ENCODE peak calls at places on chromosomes 5 and 9, in six cellular contexts. One of them, this sample, is unnamed. For H3K4me1 and H3K9me3, the result is how much of the 10 kb centered on the place peaks cover.

GRCh38 chr9:109114670-109115069 is 5.1 kb downstream of the TMEM245 start:
- DNase-seq in A549: no peak
- DNase-seq in CD4-positive, CD25-positive, alpha-beta regulatory T cell: no peak
- DNase-seq in Peyer's patch: no peak
- DNase-seq in CD4-positive, alpha-beta memory T cell: no peak
- DNase-seq in transverse colon: no peak
- DNase-seq in this sample: no peak

GRCh38 chr9:117487555-117488175 is 72.8 kb upstream of the ASTN2 start:
- DNase-seq in transverse colon: peak
- DNase-seq in CD4-positive, CD25-positive, alpha-beta regulatory T cell: peak
- DNase-seq in A549: peak
- DNase-seq in Peyer's patch: peak
- DNase-seq in CD4-positive, alpha-beta memory T cell: peak
- DNase-seq in this sample: no peak

GRCh38 chr5:150022163-150022540 is 21.6 kb downstream of the HMGXB3 start:
- DNase-seq in Peyer's patch: no peak
- DNase-seq in transverse colon: no peak
- DNase-seq in CD4-positive, alpha-beta memory T cell: no peak
- DNase-seq in CD4-positive, CD25-positive, alpha-beta regulatory T cell: no peak
- DNase-seq in A549: peak
- DNase-seq in this sample: no peak

GRCh38 chr5:956941-957729 is 51.5 kb upstream of the NKD2 start:
- DNase-seq in Peyer's patch: no peak
- DNase-seq in CD4-positive, CD25-positive, alpha-beta regulatory T cell: peak
- DNase-seq in CD4-positive, alpha-beta memory T cell: no peak
- DNase-seq in transverse colon: no peak
- DNase-seq in A549: peak
- DNase-seq in this sample: no peak

GRCh38 chr9:2021731-2022130 is 6.6 kb downstream of the SMARCA2 start:
- DNase-seq in CD4-positive, alpha-beta memory T cell: no peak
- DNase-seq in CD4-positive, CD25-positive, alpha-beta regulatory T cell: no peak
- DNase-seq in Peyer's patch: no peak
- DNase-seq in transverse colon: no peak
- DNase-seq in A549: no peak
- DNase-seq in this sample: no peak

GRCh38 chr5:137374110-137374853 is 124.8 kb downstream of the SPOCK1 start:
- DNase-seq in A549: no peak
- DNase-seq in CD4-positive, CD25-positive, alpha-beta regulatory T cell: no peak
- DNase-seq in CD4-positive, alpha-beta memory T cell: no peak
- DNase-seq in Peyer's patch: no peak
- DNase-seq in transverse colon: no peak
- DNase-seq in this sample: no peak

GRCh38 chr5:81425569-81425968 is 31.6 kb upstream of the ACOT12 start:
- DNase-seq in CD4-positive, CD25-positive, alpha-beta regulatory T cell: peak
- DNase-seq in CD4-positive, alpha-beta memory T cell: peak
- DNase-seq in transverse colon: no peak
- DNase-seq in Peyer's patch: no peak
- DNase-seq in A549: peak
- DNase-seq in this sample: peak

GRCh38 chr9:138008081-138008841 is 130.7 kb downstream of the CACNA1B start:
- DNase-seq in A549: no peak
- DNase-seq in CD4-positive, CD25-positive, alpha-beta regulatory T cell: no peak
- DNase-seq in Peyer's patch: peak
- DNase-seq in CD4-positive, alpha-beta memory T cell: no peak
- DNase-seq in transverse colon: no peak
- DNase-seq in this sample: no peak

GRCh38 chr5:131848662-131849061 is 51.8 kb upstream of the FNIP1 start:
- DNase-seq in CD4-positive, alpha-beta memory T cell: no peak
- DNase-seq in A549: no peak
- DNase-seq in transverse colon: no peak
- DNase-seq in Peyer's patch: no peak
- DNase-seq in CD4-positive, CD25-positive, alpha-beta regulatory T cell: no peak
- DNase-seq in this sample: no peak

GRCh38 chr5:158058208-158058607 is 199.3 kb upstream of the CLINT1 start:
- DNase-seq in Peyer's patch: no peak
- DNase-seq in CD4-positive, CD25-positive, alpha-beta regulatory T cell: no peak
- DNase-seq in A549: no peak
- DNase-seq in transverse colon: no peak
- DNase-seq in CD4-positive, alpha-beta memory T cell: no peak
- DNase-seq in this sample: no peak

GRCh38 chr9:108784998-108785397 is 70.8 kb downstream of the ACTL7B start:
- DNase-seq in CD4-positive, alpha-beta memory T cell: no peak
- DNase-seq in A549: no peak
- DNase-seq in Peyer's patch: no peak
- DNase-seq in transverse colon: no peak
- DNase-seq in CD4-positive, CD25-positive, alpha-beta regulatory T cell: no peak
- DNase-seq in this sample: no peak

GRCh38 chr5:79759848-79760247 is 70.2 kb downstream of the CMYA5 start:
- DNase-seq in CD4-positive, alpha-beta memory T cell: no peak
- DNase-seq in Peyer's patch: no peak
- DNase-seq in CD4-positive, CD25-positive, alpha-beta regulatory T cell: no peak
- DNase-seq in A549: no peak
- DNase-seq in transverse colon: no peak
- DNase-seq in this sample: no peak

GRCh38 chr5:36657563-36657995 is 51.2 kb downstream of the SLC1A3 start:
- DNase-seq in CD4-positive, CD25-positive, alpha-beta regulatory T cell: no peak
- DNase-seq in transverse colon: no peak
- DNase-seq in CD4-positive, alpha-beta memory T cell: no peak
- DNase-seq in A549: peak
- DNase-seq in Peyer's patch: peak
- DNase-seq in this sample: no peak

GRCh38 chr5:141683596-141684161 is 1.6 kb upstream of the ARAP3 start:
- DNase-seq in CD4-positive, alpha-beta memory T cell: no peak
- DNase-seq in CD4-positive, CD25-positive, alpha-beta regulatory T cell: no peak
- DNase-seq in Peyer's patch: no peak
- DNase-seq in transverse colon: no peak
- DNase-seq in A549: no peak
- DNase-seq in this sample: no peak

GRCh38 chr9:24500761-24501160 is 44.9 kb downstream of the IZUMO3 start:
- DNase-seq in transverse colon: no peak
- DNase-seq in CD4-positive, CD25-positive, alpha-beta regulatory T cell: no peak
- DNase-seq in A549: no peak
- DNase-seq in Peyer's patch: no peak
- DNase-seq in CD4-positive, alpha-beta memory T cell: no peak
- DNase-seq in this sample: no peak

GRCh38 chr9:24498632-24499031 is 47.1 kb downstream of the IZUMO3 start:
- DNase-seq in A549: no peak
- DNase-seq in CD4-positive, CD25-positive, alpha-beta regulatory T cell: no peak
- DNase-seq in Peyer's patch: no peak
- DNase-seq in transverse colon: no peak
- DNase-seq in CD4-positive, alpha-beta memory T cell: no peak
- DNase-seq in this sample: no peak

GRCh38 chr9:24502548-24502947 is 43.1 kb downstream of the IZUMO3 start:
- DNase-seq in transverse colon: no peak
- DNase-seq in Peyer's patch: no peak
- DNase-seq in CD4-positive, CD25-positive, alpha-beta regulatory T cell: no peak
- DNase-seq in CD4-positive, alpha-beta memory T cell: no peak
- DNase-seq in A549: no peak
- DNase-seq in this sample: no peak

DNA sequence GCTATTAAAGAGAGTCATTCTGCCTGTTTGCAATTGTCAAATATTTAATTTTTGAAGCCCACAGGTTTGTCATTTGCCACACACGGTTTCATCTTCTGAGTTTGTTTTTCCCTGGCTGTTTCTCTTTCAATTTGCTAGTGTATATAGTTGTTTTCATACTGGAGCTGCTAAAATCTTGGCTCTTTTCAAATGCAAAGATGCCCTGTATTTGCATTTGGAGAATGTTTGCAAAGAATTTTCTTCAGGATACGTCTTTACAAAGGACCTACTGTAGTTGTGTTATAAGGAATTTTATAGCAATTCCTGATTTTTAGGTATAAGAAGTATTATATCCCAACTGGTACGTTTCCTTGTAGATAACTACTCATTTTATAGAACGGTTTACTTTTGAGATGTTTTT is 48.0 kb downstream of the IZUMO3 start:
- DNase-seq in Peyer's patch: no peak
- DNase-seq in transverse colon: no peak
- DNase-seq in CD4-positive, CD25-positive, alpha-beta regulatory T cell: no peak
- DNase-seq in CD4-positive, alpha-beta memory T cell: no peak
- DNase-seq in A549: no peak
- DNase-seq in this sample: no peak
- H3K4me1 ChIP-seq in Peyer's patch: under half
- H3K4me1 ChIP-seq in transverse colon: under half
- H3K4me1 ChIP-seq in CD4-positive, CD25-positive, alpha-beta regulatory T cell: under half
- H3K4me1 ChIP-seq in CD4-positive, alpha-beta memory T cell: under half
- H3K4me1 ChIP-seq in A549: under half
- H3K4me1 ChIP-seq in this sample: under half

GRCh38 chr5:96905864-96906263 is 29.6 kb downstream of the ERAP2 start:
- DNase-seq in Peyer's patch: no peak
- DNase-seq in A549: no peak
- DNase-seq in transverse colon: no peak
- DNase-seq in CD4-positive, alpha-beta memory T cell: no peak
- DNase-seq in CD4-positive, CD25-positive, alpha-beta regulatory T cell: no peak
- DNase-seq in this sample: no peak

GRCh38 chr5:96909435-96909834 is 26.4 kb upstream of the LNPEP start:
- DNase-seq in transverse colon: no peak
- DNase-seq in A549: no peak
- DNase-seq in CD4-positive, CD25-positive, alpha-beta regulatory T cell: no peak
- DNase-seq in CD4-positive, alpha-beta memory T cell: no peak
- DNase-seq in Peyer's patch: no peak
- DNase-seq in this sample: no peak

GRCh38 chr5:96913233-96913632 is 22.6 kb upstream of the LNPEP start:
- DNase-seq in Peyer's patch: no peak
- DNase-seq in CD4-positive, CD25-positive, alpha-beta regulatory T cell: no peak
- DNase-seq in A549: no peak
- DNase-seq in CD4-positive, alpha-beta memory T cell: no peak
- DNase-seq in transverse colon: no peak
- DNase-seq in this sample: no peak

GRCh38 chr5:96909003-96909402 is 26.9 kb upstream of the LNPEP start:
- DNase-seq in CD4-positive, alpha-beta memory T cell: no peak
- DNase-seq in A549: no peak
- DNase-seq in CD4-positive, CD25-positive, alpha-beta regulatory T cell: no peak
- DNase-seq in transverse colon: no peak
- DNase-seq in Peyer's patch: no peak
- DNase-seq in this sample: no peak

DNA sequence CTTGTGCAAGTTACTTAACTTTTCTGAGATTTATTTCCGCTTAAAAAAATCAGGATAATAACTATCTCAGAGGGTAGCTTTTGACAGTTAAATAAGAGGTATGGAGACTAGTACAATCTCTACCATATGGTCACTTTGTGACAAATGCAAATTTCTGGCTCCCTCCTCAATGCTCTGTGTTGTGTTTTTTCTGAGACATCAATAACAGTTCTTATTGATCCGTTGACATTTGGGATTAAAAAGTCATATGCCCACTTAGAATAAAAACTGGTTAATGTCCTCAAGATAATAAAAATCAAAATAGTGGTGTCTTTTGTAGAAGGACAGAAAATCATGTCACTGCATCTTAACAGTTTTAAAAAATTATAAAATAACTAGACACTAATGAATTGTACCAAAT is 24.7 kb upstream of the LNPEP start:
- DNase-seq in CD4-positive, alpha-beta memory T cell: no peak
- DNase-seq in transverse colon: no peak
- DNase-seq in Peyer's patch: no peak
- DNase-seq in CD4-positive, CD25-positive, alpha-beta regulatory T cell: no peak
- DNase-seq in A549: no peak
- DNase-seq in this sample: no peak
- H3K4me3 ChIP-seq in CD4-positive, alpha-beta memory T cell: no peak
- H3K4me3 ChIP-seq in transverse colon: no peak
- H3K4me3 ChIP-seq in Peyer's patch: no peak
- H3K4me3 ChIP-seq in CD4-positive, CD25-positive, alpha-beta regulatory T cell: no peak
- H3K4me3 ChIP-seq in A549: no peak
- H3K4me3 ChIP-seq in this sample: no peak

GRCh38 chr9:121541945-121542344 is 42.3 kb upstream of the GGTA1 start:
- DNase-seq in transverse colon: no peak
- DNase-seq in Peyer's patch: no peak
- DNase-seq in CD4-positive, CD25-positive, alpha-beta regulatory T cell: no peak
- DNase-seq in A549: no peak
- DNase-seq in CD4-positive, alpha-beta memory T cell: no peak
- DNase-seq in this sample: no peak

GRCh38 chr9:121538221-121538620 is 38.6 kb upstream of the GGTA1 start:
- DNase-seq in CD4-positive, alpha-beta memory T cell: no peak
- DNase-seq in A549: peak
- DNase-seq in transverse colon: no peak
- DNase-seq in Peyer's patch: no peak
- DNase-seq in CD4-positive, CD25-positive, alpha-beta regulatory T cell: no peak
- DNase-seq in this sample: no peak

GRCh38 chr9:121537283-121537682 is 37.6 kb upstream of the GGTA1 start:
- DNase-seq in Peyer's patch: no peak
- DNase-seq in CD4-positive, alpha-beta memory T cell: no peak
- DNase-seq in A549: no peak
- DNase-seq in transverse colon: no peak
- DNase-seq in CD4-positive, CD25-positive, alpha-beta regulatory T cell: no peak
- DNase-seq in this sample: no peak

GRCh38 chr9:121545148-121545874 is 45.7 kb upstream of the GGTA1 start:
- DNase-seq in CD4-positive, alpha-beta memory T cell: no peak
- DNase-seq in transverse colon: no peak
- DNase-seq in A549: no peak
- DNase-seq in CD4-positive, CD25-positive, alpha-beta regulatory T cell: no peak
- DNase-seq in Peyer's patch: no peak
- DNase-seq in this sample: no peak

GRCh38 chr9:121541256-121541655 is 41.6 kb upstream of the GGTA1 start:
- DNase-seq in CD4-positive, CD25-positive, alpha-beta regulatory T cell: no peak
- DNase-seq in A549: no peak
- DNase-seq in Peyer's patch: no peak
- DNase-seq in CD4-positive, alpha-beta memory T cell: no peak
- DNase-seq in transverse colon: no peak
- DNase-seq in this sample: no peak
- H3K9me3 ChIP-seq in CD4-positive, CD25-positive, alpha-beta regulatory T cell: under half
- H3K9me3 ChIP-seq in A549: under half
- H3K9me3 ChIP-seq in Peyer's patch: under half
- H3K9me3 ChIP-seq in CD4-positive, alpha-beta memory T cell: under half
- H3K9me3 ChIP-seq in transverse colon: under half
- H3K9me3 ChIP-seq in this sample: under half

GRCh38 chr5:116525680-116526079 is 48.9 kb downstream of the SEMA6A start:
- DNase-seq in A549: no peak
- DNase-seq in CD4-positive, CD25-positive, alpha-beta regulatory T cell: no peak
- DNase-seq in CD4-positive, alpha-beta memory T cell: no peak
- DNase-seq in transverse colon: peak
- DNase-seq in Peyer's patch: no peak
- DNase-seq in this sample: no peak

GRCh38 chr5:116528519-116529234 is 45.9 kb downstream of the SEMA6A start:
- DNase-seq in A549: no peak
- DNase-seq in CD4-positive, alpha-beta memory T cell: no peak
- DNase-seq in Peyer's patch: no peak
- DNase-seq in transverse colon: no peak
- DNase-seq in CD4-positive, CD25-positive, alpha-beta regulatory T cell: no peak
- DNase-seq in this sample: no peak

GRCh38 chr5:116529615-116530014 is 45.0 kb downstream of the SEMA6A start:
- DNase-seq in A549: no peak
- DNase-seq in transverse colon: peak
- DNase-seq in Peyer's patch: peak
- DNase-seq in CD4-positive, alpha-beta memory T cell: no peak
- DNase-seq in CD4-positive, CD25-positive, alpha-beta regulatory T cell: no peak
- DNase-seq in this sample: no peak

GRCh38 chr5:116524966-116525365 is 49.7 kb downstream of the SEMA6A start:
- DNase-seq in transverse colon: no peak
- DNase-seq in Peyer's patch: no peak
- DNase-seq in CD4-positive, CD25-positive, alpha-beta regulatory T cell: no peak
- DNase-seq in A549: no peak
- DNase-seq in CD4-positive, alpha-beta memory T cell: no peak
- DNase-seq in this sample: no peak

DNA sequence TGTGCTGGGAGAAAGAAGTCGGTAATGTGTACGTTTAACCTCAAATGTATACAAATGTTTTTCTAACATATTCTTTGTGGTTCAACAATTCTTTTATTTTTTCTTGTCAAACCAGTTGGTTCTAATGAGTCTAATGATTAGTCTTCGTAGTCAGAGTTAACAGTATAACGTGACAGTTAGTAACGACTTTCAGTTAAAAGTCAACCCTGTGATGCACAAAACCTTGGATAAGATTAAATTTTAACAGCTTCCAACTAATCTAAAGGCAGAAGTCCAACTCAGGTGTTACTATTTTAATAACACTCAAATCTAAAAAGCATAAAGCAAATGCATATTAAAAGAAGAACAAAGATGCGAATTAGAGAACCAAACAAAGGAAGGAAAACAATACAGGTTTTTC is 47.0 kb downstream of the SEMA6A start:
- DNase-seq in transverse colon: no peak
- DNase-seq in A549: no peak
- DNase-seq in CD4-positive, CD25-positive, alpha-beta regulatory T cell: no peak
- DNase-seq in CD4-positive, alpha-beta memory T cell: no peak
- DNase-seq in Peyer's patch: no peak
- DNase-seq in this sample: no peak
- H3K4me1 ChIP-seq in transverse colon: half or more
- H3K4me1 ChIP-seq in A549: under half
- H3K4me1 ChIP-seq in CD4-positive, CD25-positive, alpha-beta regulatory T cell: under half
- H3K4me1 ChIP-seq in CD4-positive, alpha-beta memory T cell: under half
- H3K4me1 ChIP-seq in Peyer's patch: under half
- H3K4me1 ChIP-seq in this sample: under half